ENCODE peak calls at places on chromosomes 1 and 21, in eight cellular contexts. G is A673, C is mesendoderm, N is neural progenitor cell, M is tibial nerve, F is upper lobe of right lung, L is mucosa of descending colon, B is OCI-LY7. I is an unnamed sample.

GRCh38 chr1:35085421-35085820 is 6.2 kb downstream of the ZMYM1 start:
- DNase-seq in G (no peak), C (no peak), N (no peak), M (no peak), F (no peak), L (no peak), B (no peak), I (no peak)

GRCh38 chr21:34695434-34695833 is 26.6 kb downstream of the CLIC6 start:
- DNase-seq in G (no peak), C (no peak), N (no peak), M (no peak), F (no peak), L (no peak), B (no peak), I (peak)

GRCh38 chr1:176243746-176244145 is 36.7 kb upstream of the COP1 start:
- DNase-seq in G (no peak), C (no peak), N (no peak), M (no peak), F (no peak), L (no peak), B (no peak), I (no peak)

GRCh38 chr1:95118019-95118499 is 904 bp downstream of the TLCD4 start:
- DNase-seq in G (peak), C (peak), N (no peak), M (no peak), F (peak), L (no peak), B (no peak), I (peak)

GRCh38 chr1:185400057-185400456 is 83.0 kb upstream of the IVNS1ABP start:
- DNase-seq in G (no peak), C (no peak), N (no peak), M (no peak), F (no peak), L (no peak), B (no peak), I (no peak)

GRCh38 chr1:35345439-35345981 is 77.0 kb downstream of the ZMYM4 start:
- DNase-seq in G (no peak), C (peak), N (no peak), M (no peak), F (peak), L (no peak), B (no peak), I (no peak)

GRCh38 chr1:119873166-119874025 is 22.9 kb downstream of the ADAM30 start:
- DNase-seq in G (no peak), C (no peak), N (no peak), M (peak), F (no peak), L (no peak), B (no peak), I (no peak)

GRCh38 chr1:236502579-236502971 is 21.2 kb upstream of the LGALS8 start:
- DNase-seq in G (no peak), C (peak), N (no peak), M (no peak), F (no peak), L (no peak), B (no peak), I (no peak)

GRCh38 chr1:43558346-43558841 is 27.7 kb downstream of the PTPRF start:
- DNase-seq in G (no peak), C (peak), N (peak), M (no peak), F (peak), L (peak), B (no peak), I (no peak)

GRCh38 chr21:31335957-31336738 is 7.9 kb downstream of the TIAM1 start:
- DNase-seq in G (no peak), C (no peak), N (no peak), M (peak), F (no peak), L (no peak), B (no peak), I (peak)

GRCh38 chr1:55400560-55400959 is 185.4 kb upstream of the USP24 start:
- DNase-seq in G (no peak), C (no peak), N (no peak), M (no peak), F (no peak), L (no peak), B (no peak), I (no peak)

GRCh38 chr1:193321242-193321842 is 134.9 kb upstream of the B3GALT2 start:
- DNase-seq in G (no peak), C (no peak), N (no peak), M (no peak), F (no peak), L (no peak), B (no peak), I (no peak)

GRCh38 chr1:226632922-226633351 is 84.4 kb downstream of the STUM start:
- DNase-seq in G (no peak), C (no peak), N (no peak), M (no peak), F (peak), L (no peak), B (peak), I (no peak)

GRCh38 chr1:101567582-101568189 is 330.9 kb downstream of the S1PR1 start:
- DNase-seq in G (peak), C (peak), N (peak), M (no peak), F (peak), L (peak), B (peak), I (peak)

GRCh38 chr1:14507227-14507626 is 91.3 kb upstream of the KAZN start:
- DNase-seq in G (no peak), C (no peak), N (no peak), M (no peak), F (no peak), L (no peak), B (no peak), I (no peak)

GRCh38 chr1:238951809-238952208 is 434.6 kb upstream of the CHRM3 start:
- DNase-seq in G (peak), C (peak), N (peak), M (peak), F (no peak), L (no peak), B (no peak), I (no peak)

GRCh38 chr1:215397106-215397505 is 170.0 kb upstream of the KCTD3 start:
- DNase-seq in G (no peak), C (no peak), N (no peak), M (no peak), F (no peak), L (no peak), B (no peak), I (no peak)

GRCh38 chr1:9234223-9235122 is at the start of gene H6PD:
- DNase-seq in G (peak), C (peak), N (peak), M (peak), F (peak), L (peak), B (peak), I (peak)

GRCh38 chr1:2133039-2133878 is 61.3 kb downstream of the FAAP20 start:
- DNase-seq in G (peak), C (peak), N (peak), M (peak), F (peak), L (peak), B (peak), I (peak)

GRCh38 chr1:151980287-151981177 is 13.1 kb downstream of the S100A10 start:
- DNase-seq in G (peak), C (no peak), N (no peak), M (peak), F (no peak), L (no peak), B (no peak), I (no peak)

GRCh38 chr1:20788489-20788795 is 1.3 kb upstream of the HP1BP3 start:
- DNase-seq in G (no peak), C (no peak), N (no peak), M (no peak), F (no peak), L (no peak), B (no peak), I (no peak)

GRCh38 chr1:24901791-24902470 is 28.1 kb downstream of the RUNX3 start:
- DNase-seq in G (no peak), C (no peak), N (no peak), M (no peak), F (peak), L (no peak), B (no peak), I (peak)

GRCh38 chr1:29592731-29593130 is 356.4 kb downstream of the PTPRU start:
- DNase-seq in G (no peak), C (peak), N (no peak), M (no peak), F (no peak), L (no peak), B (no peak), I (no peak)

GRCh38 chr1:153375511-153375910 is at the start of gene S100A12:
- DNase-seq in G (peak), C (no peak), N (no peak), M (no peak), F (no peak), L (no peak), B (no peak), I (no peak)

GRCh38 chr21:44836666-44837471 is 19.0 kb upstream of the SUMO3 start:
- DNase-seq in G (no peak), C (peak), N (no peak), M (no peak), F (no peak), L (no peak), B (no peak), I (no peak)

GRCh38 chr1:21518774-21519455 is 9.7 kb downstream of the ALPL start:
- DNase-seq in G (no peak), C (no peak), N (peak), M (no peak), F (no peak), L (no peak), B (peak), I (no peak)

GRCh38 chr1:69103213-69103612 is 464.5 kb upstream of the LRRC7 start:
- DNase-seq in G (no peak), C (no peak), N (no peak), M (no peak), F (no peak), L (no peak), B (no peak), I (no peak)

GRCh38 chr1:223106856-223107255 is 36.2 kb downstream of the TLR5 start:
- DNase-seq in G (no peak), C (no peak), N (no peak), M (no peak), F (no peak), L (no peak), B (no peak), I (no peak)

GRCh38 chr1:54887665-54888071 is 673 bp upstream of the DHCR24 start:
- DNase-seq in G (peak), C (peak), N (peak), M (no peak), F (peak), L (no peak), B (peak), I (peak)

DNA sequence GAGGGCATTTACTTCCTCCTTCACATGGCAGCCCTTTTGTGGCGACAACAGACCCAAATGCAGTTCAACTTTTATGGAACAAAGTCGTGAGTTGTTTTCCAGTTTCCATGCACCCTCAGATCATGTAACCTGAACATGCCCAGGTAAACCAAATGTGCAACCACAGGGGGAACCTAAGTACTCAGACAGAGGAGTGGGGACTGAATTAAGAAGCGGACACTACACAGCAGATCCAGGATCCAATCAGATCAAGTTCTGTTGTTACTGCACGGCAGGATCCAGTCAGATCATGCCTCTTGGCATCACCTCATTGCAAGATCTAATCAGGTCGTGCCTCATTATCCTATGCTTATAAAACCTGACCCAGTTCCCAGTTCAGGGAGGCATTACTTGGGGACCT is 115.7 kb downstream of the MATN1 start:
- DNase-seq in G (no peak), C (no peak), N (no peak), M (no peak), F (no peak), L (no peak), B (no peak), I (no peak)
- H3K4me3 ChIP-seq in G (no peak), C (no peak), N (no peak), M (no peak), F (no peak), L (no peak), B (no peak), I (no peak)

GRCh38 chr1:220300442-220301121 is 28.3 kb upstream of the RAB3GAP2 start:
- DNase-seq in G (peak), C (peak), N (peak), M (peak), F (peak), L (no peak), B (no peak), I (no peak)
- H3K4me3 ChIP-seq in G (no peak), C (no peak), N (no peak), M (no peak), F (no peak), L (no peak), B (no peak), I (no peak)

DNA sequence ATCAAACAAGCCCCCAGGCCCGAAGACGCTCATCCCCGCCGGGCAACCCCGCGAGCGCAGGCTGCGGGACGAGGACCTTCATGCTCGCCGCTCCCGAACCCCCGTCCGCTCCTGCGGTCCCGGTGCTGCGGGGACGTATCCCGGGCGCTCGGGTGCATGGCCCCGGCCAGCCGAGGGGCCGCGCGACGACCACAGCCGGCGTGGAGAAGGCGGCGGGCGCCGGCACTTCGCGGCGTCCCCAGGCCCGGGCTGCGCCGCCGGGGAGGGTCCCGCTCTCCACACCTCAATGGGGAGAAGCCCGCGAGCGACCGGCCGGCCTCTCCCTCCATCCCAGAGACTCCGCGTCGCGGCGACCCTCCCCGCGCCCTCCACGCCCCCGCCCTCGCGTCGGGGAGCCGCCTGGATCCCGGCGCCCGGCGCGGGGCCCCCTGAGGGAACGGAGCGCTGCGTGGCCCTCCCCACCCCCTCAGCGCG is 401 bp downstream of the ERRFI1 start:
- DNase-seq in G (no peak), C (no peak), N (no peak), M (no peak), F (no peak), L (no peak), B (no peak), I (peak)
- H3K4me3 ChIP-seq in G (peak), C (peak), N (peak), M (peak), F (peak), L (peak), B (no peak), I (peak)

DNA sequence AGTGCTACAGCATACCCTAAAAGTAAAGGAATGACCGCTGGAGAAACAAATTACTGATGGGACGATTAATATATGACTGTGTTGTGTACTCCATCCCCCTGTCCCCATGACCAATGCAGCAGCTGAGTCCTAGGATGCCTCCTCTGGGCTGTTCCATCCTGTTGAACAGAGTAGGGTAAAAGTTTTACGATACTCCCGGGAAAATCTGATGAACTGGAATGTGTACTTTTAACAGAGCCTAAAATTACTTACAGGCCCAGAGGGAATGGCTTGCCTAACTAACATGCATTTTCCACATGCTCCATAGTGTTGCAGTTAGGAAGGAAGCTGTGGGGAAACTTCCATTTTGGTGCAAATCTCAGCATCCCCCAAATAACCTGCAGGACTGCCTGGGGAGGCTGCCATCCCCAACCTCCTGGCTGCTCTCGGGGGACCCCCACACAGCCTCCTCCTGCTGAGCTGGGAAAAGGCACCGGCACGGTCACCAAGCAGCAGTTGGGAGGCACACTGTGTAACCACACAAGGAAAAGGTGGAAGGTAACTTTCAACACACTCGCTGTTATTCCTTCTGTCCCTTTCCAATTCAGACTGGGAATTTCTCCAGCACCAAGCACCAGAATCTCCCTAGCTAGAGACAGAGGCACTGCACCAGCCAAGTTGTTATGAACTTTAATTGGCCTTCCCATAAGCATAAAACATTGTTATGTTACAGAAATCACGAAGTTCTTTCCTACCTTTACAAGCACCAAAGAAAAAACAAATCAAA is 97.2 kb downstream of the BCAR3 start:
- DNase-seq in G (peak), C (no peak), N (no peak), M (no peak), F (no peak), L (no peak), B (no peak), I (no peak)
- H3K4me3 ChIP-seq in G (no peak), C (no peak), N (no peak), M (no peak), F (peak), L (peak), B (no peak), I (no peak)

GRCh38 chr1:202011994-202012393 is 1.6 kb downstream of the ELF3 start:
- DNase-seq in G (no peak), C (no peak), N (no peak), M (no peak), F (no peak), L (no peak), B (no peak), I (no peak)

GRCh38 chr1:202014060-202014459 is 3.7 kb downstream of the ELF3 start:
- DNase-seq in G (no peak), C (no peak), N (no peak), M (no peak), F (no peak), L (no peak), B (no peak), I (no peak)

GRCh38 chr1:202013601-202014000 is 3.2 kb downstream of the ELF3 start:
- DNase-seq in G (no peak), C (no peak), N (no peak), M (no peak), F (no peak), L (no peak), B (no peak), I (no peak)

GRCh38 chr1:202014915-202015676 is 4.7 kb downstream of the ELF3 start:
- DNase-seq in G (no peak), C (no peak), N (no peak), M (no peak), F (no peak), L (no peak), B (no peak), I (no peak)

DNA sequence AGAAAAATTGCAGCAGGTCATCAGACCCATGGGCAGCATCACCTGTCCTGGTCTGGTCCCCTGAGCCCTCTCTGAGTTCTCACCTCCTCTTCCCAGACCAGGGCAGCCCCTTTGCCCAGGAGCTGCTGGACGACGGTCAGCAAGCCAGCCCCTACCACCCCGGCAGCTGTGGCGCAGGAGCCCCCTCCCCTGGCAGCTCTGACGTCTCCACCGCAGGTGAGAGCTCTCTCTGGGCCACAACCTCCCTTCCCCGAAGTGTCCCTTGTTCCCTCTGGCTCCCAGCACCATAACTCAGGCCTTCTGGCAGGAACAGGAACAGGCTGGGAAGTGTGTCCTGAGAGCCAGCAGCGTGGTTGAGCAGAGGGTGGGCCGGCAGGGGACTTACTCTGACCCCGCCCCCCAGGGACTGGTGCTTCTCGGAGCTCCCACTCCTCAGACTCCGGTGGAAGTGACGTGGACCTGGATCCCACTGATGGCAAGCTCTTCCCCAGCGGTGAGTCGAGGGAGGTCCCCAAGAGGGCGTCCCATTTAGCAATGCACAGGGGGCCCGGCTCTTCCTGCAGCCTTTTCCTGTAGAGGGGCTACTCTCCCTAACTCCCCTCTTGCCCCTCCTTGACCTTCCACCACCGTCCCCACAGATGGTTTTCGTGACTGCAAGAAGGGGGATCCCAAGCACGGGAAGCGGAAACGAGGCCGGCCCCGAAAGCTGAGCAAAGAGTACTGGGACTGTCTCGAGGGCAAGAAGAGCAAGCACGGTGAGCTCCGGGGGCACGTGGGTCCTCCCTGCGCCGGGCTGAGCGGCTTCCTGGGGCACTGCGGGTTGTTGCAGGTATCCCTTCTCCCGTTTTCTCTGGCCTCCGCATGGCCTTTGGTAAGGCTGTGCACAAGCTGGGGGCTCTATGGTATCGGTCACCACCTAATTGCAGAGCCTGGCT is 2.4 kb downstream of the ELF3 start:
- DNase-seq in G (no peak), C (no peak), N (no peak), M (no peak), F (no peak), L (no peak), B (no peak), I (no peak)
- H3K4me3 ChIP-seq in G (no peak), C (no peak), N (no peak), M (no peak), F (peak), L (peak), B (no peak), I (no peak)

DNA sequence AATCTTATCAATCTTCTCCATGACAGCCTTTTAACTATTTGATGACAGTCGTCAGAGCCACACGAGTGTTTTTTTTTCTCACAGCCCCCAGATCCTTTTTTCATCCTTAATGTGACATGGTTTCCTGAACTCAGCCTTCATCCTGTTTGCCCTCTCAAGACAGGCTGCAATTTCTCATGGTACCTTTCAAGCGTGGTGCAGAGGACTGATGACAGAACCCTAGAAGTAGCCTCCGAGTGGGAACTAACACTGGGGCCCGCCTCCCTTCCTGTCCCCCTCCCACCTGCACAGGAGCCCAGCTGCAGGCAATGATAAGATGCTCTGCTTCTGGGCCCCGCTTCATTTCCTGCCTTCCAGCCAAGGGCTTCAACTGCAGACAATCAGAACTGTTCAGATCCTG is 114.6 kb upstream of the VAV3 start:
- DNase-seq in G (no peak), C (peak), N (no peak), M (no peak), F (no peak), L (peak), B (peak), I (peak)
- H3K4me3 ChIP-seq in G (no peak), C (no peak), N (no peak), M (no peak), F (no peak), L (no peak), B (peak), I (no peak)

GRCh38 chr21:29145837-29146453 is 15.5 kb downstream of the MAP3K7CL start:
- DNase-seq in G (peak), C (no peak), N (no peak), M (no peak), F (no peak), L (no peak), B (no peak), I (no peak)
- H3K4me3 ChIP-seq in G (no peak), C (no peak), N (no peak), M (no peak), F (no peak), L (no peak), B (no peak), I (no peak)

I was measured in GM12865.